ENCODE peak calls at places on chromosomes 2 and 18, in eight cellular contexts. One of them, this sample, is unnamed.
A peak's percentile ranks its signal among the peaks of the same experiment; 100 is the strongest.

GRCh38 chr2:121008978-121009377 is 273.3 kb downstream of the GLI2 start:
- ATAC-seq in aorta: no peak
- ATAC-seq in upper lobe of right lung: no peak
- ATAC-seq in psoas muscle: no peak
- ATAC-seq in HepG2: peak; percentile 76
- ATAC-seq in heart left ventricle: no peak
- ATAC-seq in upper lobe of left lung: no peak
- ATAC-seq in GM12878: no peak
- ATAC-seq in this sample: no peak

GRCh38 chr2:151845481-151845880 is 17.3 kb upstream of the ARL5A start:
- ATAC-seq in aorta: no peak
- ATAC-seq in upper lobe of right lung: no peak
- ATAC-seq in psoas muscle: no peak
- ATAC-seq in HepG2: no peak
- ATAC-seq in heart left ventricle: peak; percentile 74
- ATAC-seq in upper lobe of left lung: no peak
- ATAC-seq in GM12878: no peak
- ATAC-seq in this sample: no peak

GRCh38 chr2:60839126-60839813 is 42.1 kb upstream of the REL start:
- ATAC-seq in aorta: no peak
- ATAC-seq in upper lobe of right lung: no peak
- ATAC-seq in psoas muscle: no peak
- ATAC-seq in HepG2: no peak
- ATAC-seq in heart left ventricle: no peak
- ATAC-seq in upper lobe of left lung: no peak
- ATAC-seq in GM12878: peak; percentile 77
- ATAC-seq in this sample: no peak

GRCh38 chr18:9539938-9540337 is 64.6 kb downstream of the RALBP1 start:
- ATAC-seq in aorta: no peak
- ATAC-seq in upper lobe of right lung: no peak
- ATAC-seq in psoas muscle: no peak
- ATAC-seq in HepG2: no peak
- ATAC-seq in heart left ventricle: no peak
- ATAC-seq in upper lobe of left lung: no peak
- ATAC-seq in GM12878: no peak
- ATAC-seq in this sample: no peak

GRCh38 chr18:68843467-68844089 is 45.7 kb downstream of the CCDC102B start:
- ATAC-seq in aorta: no peak
- ATAC-seq in upper lobe of right lung: no peak
- ATAC-seq in psoas muscle: no peak
- ATAC-seq in HepG2: no peak
- ATAC-seq in heart left ventricle: no peak
- ATAC-seq in upper lobe of left lung: no peak
- ATAC-seq in GM12878: no peak
- ATAC-seq in this sample: no peak

GRCh38 chr2:40248294-40248693 is 203.6 kb downstream of the SLC8A1 start:
- ATAC-seq in aorta: no peak
- ATAC-seq in upper lobe of right lung: no peak
- ATAC-seq in psoas muscle: no peak
- ATAC-seq in HepG2: peak; percentile 76
- ATAC-seq in heart left ventricle: no peak
- ATAC-seq in upper lobe of left lung: no peak
- ATAC-seq in GM12878: no peak
- ATAC-seq in this sample: no peak

GRCh38 chr2:20803287-20803686 is 19.6 kb downstream of the LDAH start:
- ATAC-seq in aorta: no peak
- ATAC-seq in upper lobe of right lung: peak; percentile 98
- ATAC-seq in psoas muscle: no peak
- ATAC-seq in HepG2: peak; percentile 99
- ATAC-seq in heart left ventricle: no peak
- ATAC-seq in upper lobe of left lung: peak; percentile 89
- ATAC-seq in GM12878: no peak
- ATAC-seq in this sample: no peak

GRCh38 chr2:213101686-213102460 is 49.5 kb downstream of the IKZF2 start:
- ATAC-seq in aorta: no peak
- ATAC-seq in upper lobe of right lung: no peak
- ATAC-seq in psoas muscle: no peak
- ATAC-seq in HepG2: no peak
- ATAC-seq in heart left ventricle: no peak
- ATAC-seq in upper lobe of left lung: no peak
- ATAC-seq in GM12878: peak; percentile 28
- ATAC-seq in this sample: no peak

GRCh38 chr2:75822336-75822735 is 111.6 kb upstream of the GCFC2 start:
- ATAC-seq in aorta: no peak
- ATAC-seq in upper lobe of right lung: no peak
- ATAC-seq in psoas muscle: no peak
- ATAC-seq in HepG2: no peak
- ATAC-seq in heart left ventricle: no peak
- ATAC-seq in upper lobe of left lung: no peak
- ATAC-seq in GM12878: no peak
- ATAC-seq in this sample: no peak

GRCh38 chr2:86300496-86300895 is 36.9 kb downstream of the REEP1 start:
- ATAC-seq in aorta: no peak
- ATAC-seq in upper lobe of right lung: no peak
- ATAC-seq in psoas muscle: no peak
- ATAC-seq in HepG2: no peak
- ATAC-seq in heart left ventricle: no peak
- ATAC-seq in upper lobe of left lung: no peak
- ATAC-seq in GM12878: no peak
- ATAC-seq in this sample: no peak

GRCh38 chr2:152588911-152589310 is 128.3 kb downstream of the PRPF40A start:
- ATAC-seq in aorta: no peak
- ATAC-seq in upper lobe of right lung: no peak
- ATAC-seq in psoas muscle: peak; percentile 29
- ATAC-seq in HepG2: no peak
- ATAC-seq in heart left ventricle: no peak
- ATAC-seq in upper lobe of left lung: no peak
- ATAC-seq in GM12878: no peak
- ATAC-seq in this sample: no peak

GRCh38 chr2:232386740-232387450 is 8.3 kb downstream of the ALPP start:
- ATAC-seq in aorta: no peak
- ATAC-seq in upper lobe of right lung: peak; percentile 64
- ATAC-seq in psoas muscle: peak; percentile 47
- ATAC-seq in HepG2: no peak
- ATAC-seq in heart left ventricle: peak; percentile 22
- ATAC-seq in upper lobe of left lung: no peak
- ATAC-seq in GM12878: no peak
- ATAC-seq in this sample: no peak

DNA sequence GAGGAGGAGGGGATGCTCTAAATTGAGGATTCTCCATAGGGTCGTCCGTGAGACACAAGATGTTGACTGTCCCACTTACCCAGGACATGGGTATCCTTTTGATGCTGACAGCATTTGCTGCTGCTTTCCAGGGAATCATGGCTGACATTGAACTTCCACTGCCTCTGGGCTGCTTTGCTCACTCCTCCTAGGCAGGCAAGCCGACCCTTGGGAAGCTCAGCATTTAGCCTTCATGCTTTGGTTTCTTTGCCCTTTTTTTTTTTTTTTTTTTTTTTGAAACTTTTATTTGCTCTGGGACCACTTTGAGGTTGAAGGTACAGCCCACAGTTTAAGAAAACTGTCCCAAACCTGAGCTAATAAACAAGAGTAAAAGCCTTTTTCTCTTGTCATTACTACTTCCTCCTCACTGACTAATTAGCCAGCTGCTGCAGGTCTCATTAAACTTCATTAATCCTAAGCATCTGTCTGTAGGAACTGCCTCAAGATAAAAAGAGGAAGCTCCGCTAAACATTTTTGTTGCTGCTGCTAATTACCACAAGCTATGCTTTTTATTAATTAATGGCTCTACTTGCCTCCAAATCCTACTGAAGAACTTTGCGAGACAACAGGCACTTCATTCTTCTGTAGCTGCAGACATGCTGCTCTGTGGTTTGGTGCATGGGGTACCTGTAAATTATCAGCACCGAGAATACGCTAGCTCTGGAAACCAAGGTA is 125.4 kb downstream of the SPTBN1 start:
- ATAC-seq in aorta: no peak
- ATAC-seq in upper lobe of right lung: no peak
- ATAC-seq in psoas muscle: no peak
- ATAC-seq in HepG2: no peak
- ATAC-seq in heart left ventricle: no peak
- ATAC-seq in upper lobe of left lung: no peak
- ATAC-seq in GM12878: peak; percentile 27
- ATAC-seq in this sample: no peak
- H3K4me1 ChIP-seq in aorta: peaks cover 5% of the 10 kb centered on the region
- H3K4me1 ChIP-seq in upper lobe of right lung: peaks cover 83% of the 10 kb centered on the region
- H3K4me1 ChIP-seq in psoas muscle: peaks cover 70% of the 10 kb centered on the region
- H3K4me1 ChIP-seq in HepG2: peaks cover 100% of the 10 kb centered on the region
- H3K4me1 ChIP-seq in heart left ventricle: peaks cover 100% of the 10 kb centered on the region
- H3K4me1 ChIP-seq in upper lobe of left lung: peaks cover 88% of the 10 kb centered on the region
- H3K4me1 ChIP-seq in GM12878: peaks cover 68% of the 10 kb centered on the region
- H3K4me1 ChIP-seq in this sample: peaks cover 97% of the 10 kb centered on the region

DNA sequence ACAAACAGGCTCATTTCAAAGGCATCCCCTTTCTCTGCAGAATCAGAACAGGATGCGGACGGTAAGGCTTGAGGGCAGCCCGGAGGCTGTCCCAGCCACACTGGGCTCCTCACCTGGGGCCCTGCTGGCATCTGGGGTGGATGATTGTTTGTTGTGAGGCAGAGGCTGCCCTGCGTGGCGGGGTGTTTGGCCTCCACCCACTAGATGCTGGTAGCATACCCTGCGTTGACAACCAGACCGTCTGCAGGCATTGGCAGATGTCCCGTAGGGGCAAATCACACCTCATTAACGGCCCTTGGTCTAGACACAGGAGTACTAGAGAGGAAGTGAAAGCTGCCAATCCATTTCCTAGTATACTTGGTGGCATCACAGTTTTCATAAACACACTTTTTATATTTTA is 52.3 kb downstream of the MBP start:
- ATAC-seq in aorta: no peak
- ATAC-seq in upper lobe of right lung: no peak
- ATAC-seq in psoas muscle: no peak
- ATAC-seq in HepG2: no peak
- ATAC-seq in heart left ventricle: peak; percentile 47
- ATAC-seq in upper lobe of left lung: no peak
- ATAC-seq in GM12878: peak; percentile 98
- ATAC-seq in this sample: no peak
- H3K4me1 ChIP-seq in aorta: peaks cover 2% of the 10 kb centered on the region
- H3K4me1 ChIP-seq in upper lobe of right lung: peaks cover 44% of the 10 kb centered on the region
- H3K4me1 ChIP-seq in psoas muscle: peaks cover 43% of the 10 kb centered on the region
- H3K4me1 ChIP-seq in HepG2: peaks cover 14% of the 10 kb centered on the region
- H3K4me1 ChIP-seq in heart left ventricle: peaks cover 58% of the 10 kb centered on the region
- H3K4me1 ChIP-seq in upper lobe of left lung: peaks cover 48% of the 10 kb centered on the region
- H3K4me1 ChIP-seq in GM12878: peaks cover 12% of the 10 kb centered on the region
- H3K4me1 ChIP-seq in this sample: peaks cover 16% of the 10 kb centered on the region

GRCh38 chr18:32802606-32803451 is 30.0 kb upstream of the KLHL14 start:
- ATAC-seq in aorta: no peak
- ATAC-seq in upper lobe of right lung: no peak
- ATAC-seq in psoas muscle: no peak
- ATAC-seq in HepG2: peak; percentile 27
- ATAC-seq in heart left ventricle: no peak
- ATAC-seq in upper lobe of left lung: no peak
- ATAC-seq in GM12878: peak; percentile 31
- ATAC-seq in this sample: no peak

GRCh38 chr18:32805354-32805753 is 32.5 kb upstream of the KLHL14 start:
- ATAC-seq in aorta: no peak
- ATAC-seq in upper lobe of right lung: no peak
- ATAC-seq in psoas muscle: no peak
- ATAC-seq in HepG2: no peak
- ATAC-seq in heart left ventricle: no peak
- ATAC-seq in upper lobe of left lung: no peak
- ATAC-seq in GM12878: no peak
- ATAC-seq in this sample: no peak

GRCh38 chr18:32804126-32804888 is 31.5 kb upstream of the KLHL14 start:
- ATAC-seq in aorta: no peak
- ATAC-seq in upper lobe of right lung: no peak
- ATAC-seq in psoas muscle: no peak
- ATAC-seq in HepG2: peak; percentile 87
- ATAC-seq in heart left ventricle: no peak
- ATAC-seq in upper lobe of left lung: no peak
- ATAC-seq in GM12878: peak; percentile 21
- ATAC-seq in this sample: no peak

GRCh38 chr18:32801236-32801635 is 28.4 kb upstream of the KLHL14 start:
- ATAC-seq in aorta: no peak
- ATAC-seq in upper lobe of right lung: no peak
- ATAC-seq in psoas muscle: no peak
- ATAC-seq in HepG2: no peak
- ATAC-seq in heart left ventricle: no peak
- ATAC-seq in upper lobe of left lung: no peak
- ATAC-seq in GM12878: no peak
- ATAC-seq in this sample: no peak

DNA sequence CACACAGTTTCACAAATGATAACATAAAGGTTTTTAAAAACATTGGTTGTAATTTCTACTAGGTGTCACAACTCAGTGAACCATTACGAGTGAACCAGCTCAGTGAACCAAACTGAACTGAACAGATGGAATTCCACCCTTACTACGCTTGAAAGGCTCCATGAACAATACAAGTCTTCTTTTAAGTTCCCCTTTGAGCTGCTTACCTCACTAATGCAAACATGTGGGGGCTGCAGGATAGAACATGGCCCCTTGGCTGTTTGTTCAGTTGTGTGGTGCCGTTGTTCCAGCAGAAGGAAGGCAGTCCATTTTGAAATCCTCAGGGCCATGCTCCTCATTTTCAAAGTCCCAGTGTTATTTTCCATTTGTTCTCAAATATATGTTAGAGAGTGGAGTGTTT is 30.7 kb upstream of the KLHL14 start:
- ATAC-seq in aorta: no peak
- ATAC-seq in upper lobe of right lung: no peak
- ATAC-seq in psoas muscle: no peak
- ATAC-seq in HepG2: peak; percentile 94
- ATAC-seq in heart left ventricle: no peak
- ATAC-seq in upper lobe of left lung: no peak
- ATAC-seq in GM12878: peak; percentile 79
- ATAC-seq in this sample: no peak
- H3K4me1 ChIP-seq in aorta: no peaks in the 10 kb centered on the region
- H3K4me1 ChIP-seq in upper lobe of right lung: no peaks in the 10 kb centered on the region
- H3K4me1 ChIP-seq in psoas muscle: no peaks in the 10 kb centered on the region
- H3K4me1 ChIP-seq in HepG2: peaks cover 86% of the 10 kb centered on the region
- H3K4me1 ChIP-seq in heart left ventricle: no peaks in the 10 kb centered on the region
- H3K4me1 ChIP-seq in upper lobe of left lung: no peaks in the 10 kb centered on the region
- H3K4me1 ChIP-seq in GM12878: peaks cover 5% of the 10 kb centered on the region
- H3K4me1 ChIP-seq in this sample: no peaks in the 10 kb centered on the region

DNA sequence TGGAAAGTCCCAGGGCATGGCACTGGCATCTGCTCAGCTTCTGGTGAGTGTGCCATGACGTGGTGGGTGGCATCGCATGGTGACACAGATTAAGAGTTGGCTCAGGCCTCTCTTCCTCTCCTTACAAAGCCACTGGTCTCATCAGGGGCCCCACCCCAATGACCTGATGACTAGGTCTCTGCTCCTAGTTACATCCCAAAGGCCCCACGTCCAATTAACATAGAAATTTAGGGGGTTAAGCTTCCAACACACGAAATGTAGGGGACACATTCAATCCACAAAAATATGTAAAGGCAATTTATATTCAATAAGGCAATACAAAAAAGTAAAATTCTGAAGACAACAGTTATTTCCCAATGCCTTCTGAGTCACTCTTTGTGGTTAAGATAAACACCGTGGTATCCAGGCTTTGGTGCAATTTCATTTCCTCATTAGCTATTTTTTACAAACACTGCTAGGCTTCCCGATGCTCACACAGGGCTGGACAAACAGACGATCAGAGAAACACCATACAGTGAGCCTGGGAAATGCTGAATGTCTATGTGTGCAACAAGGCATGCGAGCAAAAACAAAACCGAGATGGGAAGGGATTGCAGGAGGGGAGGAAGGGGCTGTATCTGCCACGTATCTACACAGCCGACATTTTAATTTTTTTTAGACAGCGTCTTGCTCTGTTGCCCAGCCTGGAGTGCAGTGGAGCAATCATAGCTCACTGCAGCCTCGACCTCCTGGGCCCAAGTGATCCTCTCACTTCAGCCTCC is 67.2 kb downstream of the MBP start:
- ATAC-seq in aorta: peak; percentile 64
- ATAC-seq in upper lobe of right lung: peak; percentile 53
- ATAC-seq in psoas muscle: peak; percentile 34
- ATAC-seq in HepG2: no peak
- ATAC-seq in heart left ventricle: peak; percentile 63
- ATAC-seq in upper lobe of left lung: peak; percentile 39
- ATAC-seq in GM12878: peak; percentile 46
- ATAC-seq in this sample: peak; percentile 65
- H3K4me1 ChIP-seq in aorta: no peaks in the 10 kb centered on the region
- H3K4me1 ChIP-seq in upper lobe of right lung: peaks cover 71% of the 10 kb centered on the region
- H3K4me1 ChIP-seq in psoas muscle: peaks cover 42% of the 10 kb centered on the region
- H3K4me1 ChIP-seq in HepG2: peaks cover 22% of the 10 kb centered on the region
- H3K4me1 ChIP-seq in heart left ventricle: peaks cover 63% of the 10 kb centered on the region
- H3K4me1 ChIP-seq in upper lobe of left lung: peaks cover 76% of the 10 kb centered on the region
- H3K4me1 ChIP-seq in GM12878: peaks cover 89% of the 10 kb centered on the region
- H3K4me1 ChIP-seq in this sample: peaks cover 25% of the 10 kb centered on the region